ENCODE peak calls at places on chromosomes 13 and 19, in four cellular contexts. One of them, this sample, is unnamed.

GRCh38 chr13:106525865-106526264 is 9.6 kb downstream of the EFNB2 start:
- DNase-seq in ovary: no peak
- DNase-seq in right lobe of liver: no peak
- DNase-seq in endothelial cell of umbilical vein: no peak
- DNase-seq in this sample: no peak

GRCh38 chr13:51244637-51245405 is 22.6 kb downstream of the FAM124A start:
- DNase-seq in ovary: no peak
- DNase-seq in right lobe of liver: no peak
- DNase-seq in endothelial cell of umbilical vein: no peak
- DNase-seq in this sample: no peak

GRCh38 chr13:48402325-48402962 is 10.5 kb downstream of the LPAR6 start:
- DNase-seq in ovary: no peak
- DNase-seq in right lobe of liver: no peak
- DNase-seq in endothelial cell of umbilical vein: no peak
- DNase-seq in this sample: no peak

GRCh38 chr13:113777311-113778260 is 18.6 kb downstream of the TMEM255B start:
- DNase-seq in ovary: no peak
- DNase-seq in right lobe of liver: peak
- DNase-seq in endothelial cell of umbilical vein: no peak
- DNase-seq in this sample: no peak

GRCh38 chr19:16601378-16602052 is 26.5 kb downstream of the MED26 start:
- DNase-seq in ovary: no peak
- DNase-seq in right lobe of liver: no peak
- DNase-seq in endothelial cell of umbilical vein: no peak
- DNase-seq in this sample: no peak

GRCh38 chr13:42967660-42968059 is 24.4 kb downstream of the EPSTI1 start:
- DNase-seq in ovary: no peak
- DNase-seq in right lobe of liver: no peak
- DNase-seq in endothelial cell of umbilical vein: no peak
- DNase-seq in this sample: no peak

GRCh38 chr19:2627319-2627829 is 75.1 kb downstream of the GNG7 start:
- DNase-seq in ovary: no peak
- DNase-seq in right lobe of liver: peak
- DNase-seq in endothelial cell of umbilical vein: peak
- DNase-seq in this sample: peak

GRCh38 chr19:35204799-35205732 is 23.5 kb downstream of the FAM187B start:
- DNase-seq in ovary: no peak
- DNase-seq in right lobe of liver: peak
- DNase-seq in endothelial cell of umbilical vein: no peak
- DNase-seq in this sample: no peak

GRCh38 chr13:87656311-87656710 is 14.9 kb upstream of the SLITRK5 start:
- DNase-seq in ovary: no peak
- DNase-seq in right lobe of liver: no peak
- DNase-seq in endothelial cell of umbilical vein: no peak
- DNase-seq in this sample: no peak

GRCh38 chr13:77767413-77767812 is 69.9 kb downstream of the SLAIN1 start:
- DNase-seq in ovary: no peak
- DNase-seq in right lobe of liver: peak
- DNase-seq in endothelial cell of umbilical vein: no peak
- DNase-seq in this sample: no peak

GRCh38 chr19:51156710-51157109 is 14.6 kb downstream of the SIGLEC7 start:
- DNase-seq in ovary: no peak
- DNase-seq in right lobe of liver: no peak
- DNase-seq in endothelial cell of umbilical vein: no peak
- DNase-seq in this sample: no peak

GRCh38 chr13:32135655-32136054 is 104.1 kb downstream of the FRY start:
- DNase-seq in ovary: no peak
- DNase-seq in right lobe of liver: no peak
- DNase-seq in endothelial cell of umbilical vein: no peak
- DNase-seq in this sample: no peak

GRCh38 chr19:13036366-13036976 is 41.2 kb downstream of the NFIX start:
- DNase-seq in ovary: no peak
- DNase-seq in right lobe of liver: peak
- DNase-seq in endothelial cell of umbilical vein: no peak
- DNase-seq in this sample: peak

GRCh38 chr19:43457809-43458208 is 7.6 kb downstream of the LYPD3 start:
- DNase-seq in ovary: no peak
- DNase-seq in right lobe of liver: no peak
- DNase-seq in endothelial cell of umbilical vein: no peak
- DNase-seq in this sample: no peak

GRCh38 chr13:64985075-64985474 is 2245.1 kb downstream of the PCDH9 start:
- DNase-seq in ovary: no peak
- DNase-seq in right lobe of liver: no peak
- DNase-seq in endothelial cell of umbilical vein: no peak
- DNase-seq in this sample: no peak
- TF ChIP-seq POLR2A in ovary: no peak
- TF ChIP-seq POLR2A in right lobe of liver: no peak
- TF ChIP-seq POLR2A in endothelial cell of umbilical vein: no peak
- TF ChIP-seq POLR2A in this sample: no peak

DNA sequence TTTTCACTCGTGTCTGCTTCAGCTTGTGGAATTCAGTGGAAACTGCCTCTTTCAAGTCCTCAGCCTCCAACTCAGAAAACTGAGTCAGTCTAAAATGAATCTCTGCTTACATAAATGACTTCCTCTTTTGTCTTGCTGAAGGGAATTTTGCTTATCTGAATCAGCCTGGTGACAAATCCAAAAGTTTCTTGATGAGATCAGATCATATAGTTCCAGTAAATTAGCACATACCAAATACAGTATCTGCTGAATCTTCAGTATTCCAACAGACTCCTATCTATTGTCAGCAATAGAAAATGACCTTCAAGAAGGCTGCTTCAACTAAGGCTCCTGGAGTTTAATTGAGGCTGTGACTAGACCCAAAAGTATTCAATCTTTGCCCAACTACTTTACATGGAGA is 290.0 kb downstream of the MZT1 start:
- DNase-seq in ovary: no peak
- DNase-seq in right lobe of liver: no peak
- DNase-seq in endothelial cell of umbilical vein: no peak
- DNase-seq in this sample: no peak
- H3K27ac ChIP-seq in ovary: no peak
- H3K27ac ChIP-seq in right lobe of liver: no peak
- H3K27ac ChIP-seq in endothelial cell of umbilical vein: no peak
- H3K27ac ChIP-seq in this sample: no peak

DNA sequence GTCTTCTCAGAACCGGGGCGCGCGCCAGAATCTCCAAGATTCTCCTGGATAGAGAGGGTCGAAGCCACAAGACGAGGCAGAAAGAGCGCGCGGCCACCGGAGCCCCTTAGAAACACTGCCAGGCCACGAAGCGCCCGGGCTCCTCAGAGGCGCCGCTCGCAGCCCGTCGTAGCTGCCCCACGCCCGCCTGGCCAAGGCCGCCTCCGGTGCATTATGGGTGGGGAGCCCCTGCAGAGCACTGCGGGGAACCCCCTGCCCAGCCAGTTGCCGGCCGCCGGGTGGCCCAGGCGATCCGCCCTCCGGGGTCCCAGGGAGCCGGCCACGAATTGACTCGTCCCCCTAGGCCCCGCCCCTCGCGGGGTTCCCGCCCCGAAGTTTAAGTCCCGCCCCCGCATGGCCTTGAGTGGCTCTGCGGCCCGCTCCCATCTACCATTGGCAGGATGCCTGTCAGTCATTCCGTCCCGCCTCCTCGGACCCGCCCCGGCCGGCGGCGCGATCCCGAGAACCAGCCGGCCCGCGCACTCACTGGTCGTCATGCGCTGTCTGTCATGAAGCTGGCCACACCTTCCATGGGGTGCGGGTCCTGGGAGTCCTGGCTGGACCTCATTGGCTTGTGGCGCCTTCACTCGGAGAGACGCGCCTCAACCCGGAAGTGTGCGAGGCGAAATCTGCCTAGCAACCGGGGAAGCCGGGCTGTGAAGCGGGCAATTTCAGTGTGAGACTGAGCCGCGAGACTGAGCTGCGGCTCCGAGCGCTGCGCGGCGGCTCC is 20.2 kb upstream of the GATAD2A start:
- DNase-seq in ovary: peak
- DNase-seq in right lobe of liver: peak
- DNase-seq in endothelial cell of umbilical vein: peak
- DNase-seq in this sample: peak
- TF ChIP-seq POLR2A in ovary: peak
- TF ChIP-seq POLR2A in right lobe of liver: peak
- TF ChIP-seq POLR2A in endothelial cell of umbilical vein: peak
- TF ChIP-seq POLR2A in this sample: peak

DNA sequence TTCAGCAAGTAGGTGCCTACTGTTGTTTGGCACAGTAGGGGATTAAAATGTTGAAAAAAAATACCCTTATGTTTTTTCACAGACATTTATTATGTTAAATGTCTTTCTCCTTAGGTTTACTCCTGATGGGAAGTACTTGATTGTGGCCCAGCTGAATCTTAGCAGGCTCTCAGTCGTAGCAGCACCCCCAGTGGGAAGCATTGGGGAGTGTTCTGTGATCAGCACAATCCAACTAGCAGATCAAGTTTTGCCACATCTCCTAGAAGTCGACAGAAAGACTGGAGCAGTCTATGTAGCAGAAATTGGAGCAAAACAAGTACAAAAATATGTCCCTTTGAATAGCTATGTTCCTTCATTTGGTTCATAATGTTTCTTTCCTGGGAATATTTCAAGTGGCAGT is 9.3 kb downstream of the NHLRC3 start:
- DNase-seq in ovary: no peak
- DNase-seq in right lobe of liver: no peak
- DNase-seq in endothelial cell of umbilical vein: no peak
- DNase-seq in this sample: no peak
- H3K27ac ChIP-seq in ovary: no peak
- H3K27ac ChIP-seq in right lobe of liver: no peak
- H3K27ac ChIP-seq in endothelial cell of umbilical vein: no peak
- H3K27ac ChIP-seq in this sample: no peak

GRCh38 chr19:10501971-10502523 is 1.1 kb downstream of the KEAP1 start:
- DNase-seq in ovary: peak
- DNase-seq in right lobe of liver: peak
- DNase-seq in endothelial cell of umbilical vein: peak
- DNase-seq in this sample: peak

GRCh38 chr19:10503002-10503789 is at the start of gene KEAP1:
- DNase-seq in ovary: no peak
- DNase-seq in right lobe of liver: no peak
- DNase-seq in endothelial cell of umbilical vein: peak
- DNase-seq in this sample: peak

GRCh38 chr19:10499550-10500246 is 3.5 kb downstream of the KEAP1 start:
- DNase-seq in ovary: no peak
- DNase-seq in right lobe of liver: peak
- DNase-seq in endothelial cell of umbilical vein: no peak
- DNase-seq in this sample: no peak

GRCh38 chr19:10500247-10500592 is 2.9 kb downstream of the KEAP1 start:
- DNase-seq in ovary: no peak
- DNase-seq in right lobe of liver: no peak
- DNase-seq in endothelial cell of umbilical vein: no peak
- DNase-seq in this sample: no peak

DNA sequence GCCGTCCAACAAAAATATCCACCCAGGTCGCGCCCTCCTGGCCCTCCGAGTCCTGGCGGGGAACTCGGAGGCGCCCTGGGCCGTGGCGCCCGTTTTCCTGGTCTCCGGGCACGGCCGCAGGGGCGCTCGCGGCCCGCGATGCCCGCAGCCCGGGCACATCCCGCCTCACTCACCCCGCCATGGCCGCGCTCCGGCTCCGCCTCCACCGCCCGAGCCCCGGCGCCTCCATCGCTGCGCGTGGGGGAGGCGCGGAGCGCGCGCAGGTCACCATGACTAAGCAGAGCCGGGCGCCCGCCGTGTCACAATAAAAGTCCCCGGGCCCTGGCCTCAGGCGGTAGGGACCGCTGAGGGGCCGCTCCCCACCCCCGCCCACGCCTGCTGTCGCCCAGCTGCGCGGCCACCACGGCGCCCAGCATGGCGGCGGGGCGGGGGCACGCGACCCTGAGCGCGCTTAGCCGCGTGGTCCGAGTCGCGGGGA is 593 bp downstream of the KEAP1 start:
- DNase-seq in ovary: peak
- DNase-seq in right lobe of liver: peak
- DNase-seq in endothelial cell of umbilical vein: peak
- DNase-seq in this sample: peak
- TF ChIP-seq POLR2A in ovary: peak
- TF ChIP-seq POLR2A in right lobe of liver: peak
- TF ChIP-seq POLR2A in endothelial cell of umbilical vein: peak
- TF ChIP-seq POLR2A in this sample: no peak

This sample was measured in sigmoid colon.